ENCODE peak calls at places on chromosome 10, in four cellular contexts. M, P, I and U are unnamed samples.

GRCh38 chr10:77681839-77682238 is 44.2 kb upstream of the KCNMA1 start:
- DNase-seq in I (no peak), P (no peak), M (no peak), U (no peak)

GRCh38 chr10:125063256-125063945 is 97.0 kb downstream of the CTBP2 start:
- DNase-seq in I (no peak), P (no peak), M (no peak), U (no peak)

GRCh38 chr10:50234486-50234885 is 16.8 kb downstream of the ASAH2 start:
- DNase-seq in I (no peak), P (no peak), M (no peak), U (no peak)

GRCh38 chr10:103609231-103610082 is 116.0 kb downstream of the NEURL1 start:
- DNase-seq in P (no peak), I (no peak), M (no peak), U (no peak)

GRCh38 chr10:114179747-114180146 is 594 bp downstream of the TDRD1 start:
- DNase-seq in I (no peak), M (no peak), P (no peak), U (no peak)

GRCh38 chr10:16816142-16816541 is 1.1 kb downstream of the RSU1 start:
- DNase-seq in M (no peak), P (no peak), I (no peak), U (no peak)

GRCh38 chr10:98307916-98308315 is 39.9 kb upstream of the LOXL4 start:
- DNase-seq in M (no peak), I (no peak), P (no peak), U (no peak)

GRCh38 chr10:17169807-17170206 is 31.7 kb downstream of the TRDMT1 start:
- DNase-seq in P (no peak), I (no peak), M (no peak), U (no peak)

GRCh38 chr10:49596493-49596809 is 13.7 kb upstream of the SLC18A3 start:
- DNase-seq in M (no peak), I (no peak), P (no peak), U (no peak)

GRCh38 chr10:43057831-43058340 is 19.0 kb upstream of the RET start:
- DNase-seq in I (no peak), P (peak; percentile 1), M (peak; percentile 5), U (no peak)

GRCh38 chr10:44697096-44697495 is 214.0 kb upstream of the TMEM72 start:
- DNase-seq in M (no peak), P (no peak), I (no peak), U (no peak)

GRCh38 chr10:23351914-23352313 is 7.3 kb upstream of the C10orf67 start:
- DNase-seq in P (no peak), I (peak; percentile 24), M (no peak), U (no peak)

GRCh38 chr10:111835562-111835961 is 348.0 kb downstream of the GPAM start:
- DNase-seq in P (no peak), I (peak; percentile 4), M (no peak), U (peak; percentile 14)

GRCh38 chr10:24901686-24902399 is 50.6 kb downstream of the PRTFDC1 start:
- DNase-seq in I (peak; percentile 86), M (peak; percentile 38), P (peak; percentile 82), U (peak; percentile 17)

GRCh38 chr10:5546891-5547683 is 22.3 kb downstream of the CALML3 start:
- DNase-seq in I (peak; percentile 52), M (no peak), P (no peak), U (no peak)

GRCh38 chr10:76523215-76523614 is 1091.8 kb downstream of the LRMDA start:
- DNase-seq in I (no peak), M (no peak), P (no peak), U (peak; percentile 22)

GRCh38 chr10:110857265-110858158 is 14.2 kb upstream of the PDCD4 start:
- DNase-seq in I (peak; percentile 18), P (peak; percentile 83), M (no peak), U (no peak)

GRCh38 chr10:118950190-118950658 is 79.3 kb upstream of the NANOS1 start:
- DNase-seq in I (no peak), M (no peak), P (no peak), U (no peak)

GRCh38 chr10:130777507-130778165 is 533.9 kb downstream of the TCERG1L start:
- DNase-seq in M (no peak), P (no peak), I (no peak), U (no peak)

GRCh38 chr10:33703897-33704825 is 369.7 kb upstream of the NRP1 start:
- DNase-seq in P (peak; percentile 15), I (no peak), M (peak; percentile 66), U (no peak)

GRCh38 chr10:55232553-55232952 is 431.5 kb upstream of the PCDH15 start:
- DNase-seq in I (no peak), M (no peak), P (no peak), U (no peak)

GRCh38 chr10:123781956-123782500 is 109.6 kb downstream of the CPXM2 start:
- DNase-seq in I (no peak), P (no peak), M (no peak), U (no peak)

GRCh38 chr10:21385996-21386620 is 139.4 kb downstream of the SKIDA1 start:
- DNase-seq in I (no peak), P (no peak), M (no peak), U (no peak)

GRCh38 chr10:112148314-112148713 is 35.3 kb downstream of the GPAM start:
- DNase-seq in P (no peak), M (no peak), I (no peak), U (no peak)

GRCh38 chr10:128095753-128096469 is 30.3 kb downstream of the MKI67 start:
- DNase-seq in I (no peak), P (no peak), M (no peak), U (no peak)

GRCh38 chr10:7258948-7259523 is 151.8 kb downstream of the SFMBT2 start:
- DNase-seq in M (peak; percentile 43), P (no peak), I (no peak), U (no peak)

GRCh38 chr10:132233501-132234075 is 46.8 kb downstream of the DPYSL4 start:
- DNase-seq in P (no peak), I (no peak), M (no peak), U (no peak)

GRCh38 chr10:114288424-114289095 is 49.5 kb downstream of the VWA2 start:
- DNase-seq in P (no peak), M (no peak), I (no peak), U (no peak)

GRCh38 chr10:132664407-132664806 is 121.5 kb downstream of the NKX6-2 start:
- DNase-seq in M (no peak), I (no peak), P (no peak), U (no peak)

GRCh38 chr10:110704906-110705476 is 60.9 kb downstream of the RBM20 start:
- DNase-seq in M (no peak), P (no peak), I (peak; percentile 56), U (no peak)

DNA sequence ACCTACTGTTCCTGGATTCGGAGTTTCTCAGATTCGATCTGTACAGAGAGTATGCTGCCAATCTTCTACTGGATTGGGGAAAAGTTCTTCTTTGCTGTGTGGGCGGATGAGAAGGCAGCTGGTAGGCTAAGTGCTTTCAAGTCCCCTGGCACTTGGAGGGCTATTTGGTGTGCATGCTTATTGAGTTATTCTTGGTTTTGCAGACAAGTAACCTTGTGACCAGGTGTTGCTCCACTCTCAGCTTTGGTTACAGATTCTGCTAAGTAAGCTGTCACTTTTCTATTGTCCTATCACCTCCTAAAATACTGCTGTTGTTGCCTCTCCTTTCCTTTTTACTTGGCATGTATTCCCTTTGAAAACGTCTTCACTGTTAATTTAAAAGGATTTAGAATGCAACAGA is 1375.1 kb upstream of the LRRTM3 start:
- DNase-seq in M (no peak), I (no peak), P (no peak), U (no peak)
- H3K4me3 ChIP-seq in M (no peak overlapping the region), I (no peak overlapping the region), P (no peak overlapping the region), U (no peak overlapping the region)

DNA sequence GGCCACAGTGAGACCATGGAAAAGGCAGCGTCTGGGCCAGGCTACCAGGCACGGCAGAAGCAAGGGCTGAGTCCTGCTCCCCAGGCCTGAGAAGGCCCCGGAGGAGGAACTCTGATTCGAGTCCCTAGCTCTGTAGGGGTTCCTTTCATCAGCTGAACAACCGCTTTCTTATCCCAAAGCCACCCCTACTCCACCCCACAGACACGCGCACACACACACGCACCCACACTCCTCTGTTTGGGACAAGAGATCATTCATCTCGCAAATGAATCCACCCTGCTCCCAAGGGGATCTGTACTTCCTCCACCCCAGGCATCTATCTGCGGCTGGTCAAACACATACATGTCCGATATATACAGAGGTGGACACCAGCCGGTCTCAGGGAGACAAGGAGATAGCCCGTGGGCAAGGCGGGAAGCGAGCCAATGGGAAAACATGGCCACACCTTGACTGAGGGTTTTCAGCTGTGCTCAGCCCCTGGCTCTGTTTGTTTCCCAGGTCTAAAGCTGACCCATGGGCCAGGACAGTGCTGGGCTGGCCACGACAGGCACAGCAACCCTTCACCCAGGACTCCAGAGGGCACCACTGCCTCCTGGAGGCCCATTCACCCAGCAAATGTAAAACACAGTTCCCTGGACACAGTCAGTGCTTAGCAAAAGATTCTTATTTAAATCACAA is 7.3 kb downstream of the ZCCHC24 start:
- DNase-seq in I (no peak), P (no peak), M (no peak), U (no peak)
- TF ChIP-seq CTCF in I (peak; percentile 56), P (no peak), M (no peak), U (peak; percentile 17)

GRCh38 chr10:72158174-72158573 is 57.6 kb upstream of the ANAPC16 start:
- DNase-seq in I (no peak), M (no peak), P (no peak), U (no peak)
- H3K4me3 ChIP-seq in I (no peak overlapping the region), M (no peak overlapping the region), P (no peak overlapping the region), U (no peak overlapping the region)

GRCh38 chr10:69387500-69387899 is 29.2 kb downstream of the TACR2 start:
- DNase-seq in M (no peak), I (no peak), P (no peak), U (no peak)

GRCh38 chr10:69385454-69386350 is 31.0 kb downstream of the TACR2 start:
- DNase-seq in P (no peak), M (no peak), I (no peak), U (no peak)

GRCh38 chr10:69391158-69391557 is 25.6 kb downstream of the TACR2 start:
- DNase-seq in P (no peak), M (no peak), I (no peak), U (no peak)

GRCh38 chr10:69389827-69390490 is 26.8 kb downstream of the TACR2 start:
- DNase-seq in P (no peak), M (no peak), I (no peak), U (no peak)

GRCh38 chr10:69388488-69388887 is 28.2 kb downstream of the TACR2 start:
- DNase-seq in I (no peak), M (no peak), P (no peak), U (no peak)
- TF ChIP-seq CTCF in I (no peak), M (no peak), P (no peak), U (no peak)